ENCODE peak calls at places on chromosomes 2 and 18, in six cellular contexts. N is kidney, Z is esophagus muscularis mucosa, S is epithelial cell of proximal tubule, M is AG10803, I is A549. D is an unnamed sample.

GRCh38 chr2:209091026-209091425 is 332.8 kb upstream of the MAP2 start:
- DNase-seq in N (no peak), Z (no peak), I (no peak), M (no peak), S (peak; percentile 43), D (no peak)

GRCh38 chr18:494602-494983 is 5.9 kb downstream of the COLEC12 start:
- DNase-seq in Z (no peak), I (no peak), M (peak; percentile 78), N (no peak), S (no peak), D (no peak)

GRCh38 chr2:20219763-20220380 is 5.1 kb downstream of the SDC1 start:
- DNase-seq in Z (no peak), N (peak; percentile 52), M (no peak), I (no peak), S (no peak), D (no peak)

GRCh38 chr2:188292446-188293239 is 969 bp downstream of the GULP1 start:
- DNase-seq in M (peak; percentile 78), S (peak; percentile 71), N (peak; percentile 94), Z (no peak), I (peak; percentile 94), D (peak; percentile 89)

GRCh38 chr18:74376523-74376922 is 60.9 kb downstream of the C18orf63 start:
- DNase-seq in Z (peak; percentile 86), M (no peak), I (no peak), S (no peak), N (no peak), D (peak; percentile 57)

GRCh38 chr2:43133336-43133707 is 93.1 kb downstream of the ZFP36L2 start:
- DNase-seq in N (peak; percentile 64), Z (no peak), I (no peak), S (no peak), M (no peak), D (no peak)

GRCh38 chr2:64018715-64019082 is 529 bp downstream of the VPS54 start:
- DNase-seq in M (peak; percentile 38), Z (no peak), N (peak; percentile 87), S (no peak), I (no peak), D (peak; percentile 87)

GRCh38 chr2:233708942-233709341 is 3.8 kb upstream of the UGT1A5 start:
- DNase-seq in N (no peak), S (no peak), M (no peak), Z (no peak), I (peak; percentile 78), D (no peak)

GRCh38 chr2:166375736-166376487 is at the start of gene SCN9A:
- DNase-seq in Z (no peak), N (peak; percentile 91), I (peak; percentile 92), S (no peak), M (peak; percentile 54), D (peak; percentile 88)

GRCh38 chr2:100426384-100426720 is 8.9 kb upstream of the CHST10 start:
- DNase-seq in M (no peak), N (no peak), Z (peak; percentile 81), S (no peak), I (no peak), D (no peak)

GRCh38 chr18:8548186-8548585 is 61.1 kb upstream of the RAB12 start:
- DNase-seq in I (no peak), N (no peak), S (no peak), M (peak; percentile 58), Z (no peak), D (no peak)

GRCh38 chr2:241776336-241777166 is at the start of gene GAL3ST2:
- DNase-seq in N (no peak), I (no peak), M (no peak), S (no peak), Z (no peak), D (peak; percentile 80)

GRCh38 chr2:200383380-200384110 is 77.1 kb downstream of the SPATS2L start:
- DNase-seq in N (no peak), S (no peak), I (no peak), M (peak; percentile 62), Z (no peak), D (no peak)
- TF ChIP-seq CTCF in N (no peak), S (no peak), I (no peak), M (no peak), Z (no peak), D (no peak)

DNA sequence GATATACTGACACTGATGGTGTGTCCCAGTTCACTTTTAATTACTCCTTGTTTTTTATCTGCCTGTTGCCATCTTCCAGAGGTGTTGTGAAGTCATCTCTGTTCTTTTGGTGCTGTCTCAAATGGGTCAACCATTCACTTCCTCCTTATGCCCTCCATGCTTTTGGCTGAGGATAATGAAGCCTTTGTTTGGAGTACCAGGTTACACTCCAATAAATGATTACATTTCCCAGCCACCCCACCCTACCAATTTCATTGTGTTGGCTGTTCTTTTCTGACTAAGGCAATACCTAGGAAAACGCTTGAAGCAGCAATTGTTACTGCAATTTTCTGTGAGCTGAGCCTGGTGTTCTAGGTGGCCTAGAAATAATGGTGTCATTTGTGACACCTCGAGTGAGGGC is 29.8 kb upstream of the ACTG2 start:
- DNase-seq in N (no peak), I (no peak), M (no peak), S (no peak), Z (no peak), D (no peak)
- TF ChIP-seq CTCF in N (no peak), I (no peak), M (no peak), S (no peak), Z (no peak), D (no peak)

DNA sequence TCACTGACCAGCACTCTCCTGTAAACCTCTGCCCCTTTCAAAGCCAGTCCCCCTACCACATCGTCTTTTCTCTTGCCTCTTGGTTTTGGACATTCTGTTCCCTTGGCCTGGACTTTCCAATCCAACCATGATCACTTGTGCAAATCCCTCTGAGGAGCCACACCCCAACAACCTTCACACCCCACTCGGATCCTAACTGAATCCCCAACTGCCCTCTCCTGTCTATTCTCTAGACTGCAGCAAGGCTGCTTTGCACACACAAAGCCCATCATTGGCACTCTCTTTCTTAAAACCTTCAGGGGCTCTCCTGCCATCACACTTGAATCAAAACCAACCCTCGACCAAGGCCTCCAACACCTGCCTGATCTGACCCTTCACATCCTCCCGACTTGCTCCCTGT is 352.1 kb upstream of the PKDCC start:
- DNase-seq in S (no peak), M (no peak), Z (no peak), I (no peak), N (no peak), D (no peak)
- TF ChIP-seq CTCF in S (no peak), M (no peak), Z (no peak), I (no peak), N (no peak), D (peak; percentile 31)

GRCh38 chr2:33412920-33413319 is 63.5 kb upstream of the RASGRP3 start:
- DNase-seq in Z (no peak), N (no peak), I (peak; percentile 85), S (no peak), M (peak; percentile 59), D (no peak)
- TF ChIP-seq CTCF in Z (peak; percentile 26), N (peak; percentile 49), I (peak; percentile 75), S (peak; percentile 58), M (peak; percentile 55), D (peak; percentile 60)

DNA sequence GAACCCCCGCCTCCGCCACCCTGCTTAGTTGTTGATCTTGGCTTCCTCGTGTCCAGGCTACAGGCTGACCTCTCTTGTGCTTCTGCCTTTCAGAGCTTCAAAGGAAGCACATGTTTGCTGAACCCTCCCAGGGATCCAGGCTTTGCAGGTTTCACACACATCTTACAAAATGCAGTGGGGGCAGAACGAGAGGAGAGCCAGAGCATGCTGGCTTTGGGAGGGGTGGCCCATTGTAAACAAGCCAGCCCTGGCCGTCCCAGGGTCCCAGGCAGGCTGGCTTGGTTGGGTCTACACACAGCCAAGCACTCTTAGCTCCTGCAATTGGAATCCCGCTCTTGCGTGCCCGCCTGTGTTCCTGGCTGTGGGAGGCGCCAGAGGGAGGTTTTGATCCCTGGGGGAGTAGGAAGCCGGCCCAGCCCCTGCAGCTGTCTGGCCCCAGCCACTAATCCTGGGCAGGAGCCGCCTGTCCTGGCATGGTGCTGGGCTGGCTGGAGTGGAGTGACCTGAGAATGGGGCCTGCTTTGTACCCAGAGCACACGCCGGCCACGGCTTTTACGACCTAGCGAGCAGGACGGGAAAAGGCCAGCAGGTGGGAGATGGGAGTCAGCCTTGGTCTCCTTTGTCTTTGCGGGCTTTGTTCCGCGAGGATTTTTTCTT is 53.9 kb downstream of the SH3BP4 start:
- DNase-seq in I (no peak), S (no peak), Z (no peak), M (no peak), N (peak; percentile 72), D (no peak)
- TF ChIP-seq CTCF in I (no peak), S (peak; percentile 11), Z (no peak), M (no peak), N (no peak), D (peak; percentile 33)

DNA sequence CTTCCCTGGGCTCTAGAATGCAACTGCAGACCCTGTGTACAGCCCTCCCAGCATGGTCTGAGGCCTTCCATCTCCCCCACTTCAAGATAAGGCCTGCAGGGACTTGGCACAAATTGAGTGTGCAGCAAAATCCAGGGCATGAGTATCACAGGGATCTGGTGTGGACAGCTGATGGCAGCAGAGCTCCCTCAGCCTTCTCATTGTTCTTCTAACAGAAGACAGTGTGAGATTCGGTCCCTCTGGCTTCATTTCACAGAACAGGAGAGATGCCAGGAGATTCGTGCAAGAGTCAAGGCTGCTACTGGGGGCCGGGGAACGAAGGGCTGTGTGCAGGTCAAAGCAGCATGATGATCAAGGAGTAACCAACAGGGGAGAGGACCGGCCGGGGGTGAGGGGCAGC is 85.8 kb downstream of the UXS1 start:
- DNase-seq in I (peak; percentile 25), S (no peak), N (no peak), Z (no peak), M (peak; percentile 45), D (peak; percentile 77)
- TF ChIP-seq CTCF in I (peak; percentile 24), S (peak; percentile 48), N (peak; percentile 38), Z (peak; percentile 32), M (peak; percentile 58), D (peak; percentile 63)

DNA sequence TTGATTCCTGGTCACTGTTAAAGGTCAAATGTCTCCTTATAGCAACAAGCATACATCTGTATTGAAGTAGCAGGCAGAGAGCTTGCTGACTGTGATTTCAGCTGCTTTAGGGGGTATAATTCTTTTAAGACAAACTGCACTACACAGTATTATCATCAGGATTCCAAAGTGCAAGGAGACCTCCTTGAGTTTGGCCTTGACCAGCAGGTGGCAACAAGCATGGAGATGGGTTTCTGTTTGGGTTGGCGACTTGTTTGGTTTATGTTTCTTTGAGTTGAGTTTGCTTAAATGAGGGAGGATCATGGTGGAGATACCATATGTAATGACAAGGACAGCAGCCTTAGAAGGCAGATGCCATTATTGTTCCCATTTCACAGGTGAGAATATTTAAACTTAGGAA is 681.0 kb upstream of the ID2 start:
- DNase-seq in Z (no peak), N (no peak), I (peak; percentile 37), M (no peak), S (no peak), D (peak; percentile 48)
- TF ChIP-seq CTCF in Z (no peak), N (peak; percentile 23), I (peak; percentile 38), M (peak; percentile 27), S (peak; percentile 51), D (no peak)